ENCODE peak calls at places on chromosomes 7 and 10, in ten cellular contexts. E is heart left ventricle, U is HFFc6, N is nephron progenitor cell, T is fibroblast of pulmonary artery, Z is Peyer's patch, F is GM20000, W is hepatocyte, P is Calu3, J is prostate gland. G is an unnamed sample.

GRCh38 chr7:73738220-73738611 is 386 bp downstream of the ABHD11 start:
- DNase-seq in Z (peak), E (peak), T (peak), F (peak), W (peak), P (peak), N (peak), U (no peak), J (peak), G (no peak)

GRCh38 chr7:17481118-17481517 is 182.7 kb downstream of the AHR start:
- DNase-seq in E (no peak), T (no peak), F (no peak), P (no peak), N (no peak), W (no peak), Z (no peak), J (no peak), U (no peak), G (no peak)

GRCh38 chr10:12181065-12181775 is 14.5 kb downstream of the NUDT5 start:
- DNase-seq in W (no peak), F (peak), U (no peak), Z (peak), P (no peak), T (no peak), E (no peak), N (no peak), J (no peak), G (no peak)

GRCh38 chr7:107951896-107952295 is 51.1 kb downstream of the LAMB1 start:
- DNase-seq in U (no peak), W (no peak), T (no peak), E (no peak), P (peak), J (no peak), N (no peak), F (no peak), Z (no peak), G (no peak)

GRCh38 chr7:22700559-22701002 is 26.4 kb upstream of the IL6 start:
- DNase-seq in J (no peak), Z (no peak), W (no peak), N (no peak), U (peak), F (no peak), P (no peak), T (peak), E (no peak), G (no peak)

GRCh38 chr7:1947586-1948217 is 277.6 kb downstream of the ELFN1 start:
- DNase-seq in W (no peak), T (no peak), U (no peak), E (no peak), P (no peak), Z (no peak), J (no peak), N (no peak), F (no peak), G (no peak)

GRCh38 chr7:116438274-116438673 is 61.3 kb upstream of the CAV2 start:
- DNase-seq in W (peak), J (no peak), Z (no peak), T (no peak), N (no peak), E (no peak), P (no peak), F (no peak), U (peak), G (no peak)

GRCh38 chr10:72564596-72564995 is 61.3 kb downstream of the MICU1 start:
- DNase-seq in F (no peak), P (no peak), N (no peak), Z (no peak), J (no peak), W (no peak), U (peak), T (peak), E (no peak), G (no peak)

GRCh38 chr7:158263964-158264748 is 323.5 kb downstream of the PTPRN2 start:
- DNase-seq in U (no peak), P (no peak), Z (no peak), W (peak), N (no peak), T (no peak), E (no peak), F (no peak), J (no peak), G (no peak)

GRCh38 chr10:113034008-113034407 is 84.0 kb downstream of the TCF7L2 start:
- DNase-seq in N (no peak), E (no peak), Z (no peak), J (no peak), U (no peak), W (no peak), F (no peak), P (no peak), T (no peak), G (no peak)

GRCh38 chr10:102595293-102595692 is 49.0 kb upstream of the TRIM8 start:
- DNase-seq in T (no peak), F (no peak), J (no peak), E (no peak), W (no peak), P (no peak), N (no peak), Z (no peak), U (no peak), G (no peak)

GRCh38 chr10:109966961-109967738 is 40.6 kb upstream of the ADD3 start:
- DNase-seq in T (peak), P (peak), F (no peak), E (peak), J (no peak), W (peak), N (peak), U (peak), Z (no peak), G (no peak)

GRCh38 chr7:11346312-11346711 is 372.6 kb downstream of the PHF14 start:
- DNase-seq in P (no peak), W (peak), T (no peak), J (no peak), Z (no peak), N (no peak), U (no peak), E (no peak), F (no peak), G (no peak)

GRCh38 chr7:17633099-17633498 is 307.2 kb downstream of the SNX13 start:
- DNase-seq in E (no peak), W (peak), F (no peak), J (no peak), N (no peak), Z (no peak), T (peak), P (no peak), U (peak), G (no peak)

GRCh38 chr10:53403688-53404087 is 631.1 kb upstream of the MBL2 start:
- DNase-seq in W (peak), J (peak), N (no peak), T (peak), Z (no peak), P (peak), U (no peak), F (no peak), E (peak), G (no peak)

GRCh38 chr10:131997366-131998049 is 15.8 kb upstream of the BNIP3 start:
- DNase-seq in F (no peak), T (peak), U (peak), W (peak), J (peak), E (peak), P (peak), Z (no peak), N (peak), G (peak)

GRCh38 chr7:1954366-1955004 is 278.3 kb downstream of the MAD1L1 start:
- DNase-seq in E (peak), T (no peak), J (no peak), W (no peak), P (no peak), F (no peak), Z (no peak), U (no peak), N (no peak), G (no peak)

GRCh38 chr10:69087600-69088470 is at the start of gene SRGN:
- DNase-seq in F (peak), T (peak), N (no peak), J (peak), Z (peak), E (peak), W (no peak), U (peak), P (no peak), G (peak)

GRCh38 chr10:110077436-110078120 is 69.8 kb downstream of the ADD3 start:
- DNase-seq in T (peak), P (no peak), U (no peak), F (no peak), Z (no peak), N (no peak), E (no peak), W (no peak), J (no peak), G (no peak)

GRCh38 chr10:8638088-8638672 is 583.7 kb downstream of the GATA3 start:
- DNase-seq in E (no peak), J (no peak), P (no peak), Z (no peak), T (no peak), F (no peak), W (peak), N (no peak), U (no peak), G (no peak)

GRCh38 chr7:101625076-101625914 is 3.8 kb downstream of the MYL10 start:
- DNase-seq in N (peak), E (no peak), F (no peak), P (no peak), T (peak), U (no peak), J (no peak), W (no peak), Z (no peak), G (no peak)
- TF ChIP-seq CTCF in N (no peak), E (no peak), F (no peak), P (no peak), T (no peak), U (peak), J (no peak), W (peak), Z (no peak), G (no peak)

GRCh38 chr7:25009271-25009670 is 29.3 kb upstream of the OSBPL3 start:
- DNase-seq in F (no peak), T (peak), U (peak), Z (no peak), E (no peak), P (no peak), J (no peak), W (no peak), N (no peak), G (no peak)

GRCh38 chr7:25002826-25003225 is 22.8 kb upstream of the OSBPL3 start:
- DNase-seq in P (no peak), U (no peak), F (no peak), Z (no peak), J (no peak), T (no peak), N (no peak), E (no peak), W (no peak), G (no peak)

GRCh38 chr7:25006225-25006624 is 26.2 kb upstream of the OSBPL3 start:
- DNase-seq in Z (no peak), E (no peak), F (no peak), T (no peak), J (no peak), U (no peak), W (no peak), N (no peak), P (no peak), G (no peak)

GRCh38 chr7:25012254-25012653 is 32.3 kb upstream of the OSBPL3 start:
- DNase-seq in F (no peak), U (peak), E (no peak), J (no peak), Z (no peak), T (no peak), W (no peak), P (no peak), N (no peak), G (no peak)

DNA sequence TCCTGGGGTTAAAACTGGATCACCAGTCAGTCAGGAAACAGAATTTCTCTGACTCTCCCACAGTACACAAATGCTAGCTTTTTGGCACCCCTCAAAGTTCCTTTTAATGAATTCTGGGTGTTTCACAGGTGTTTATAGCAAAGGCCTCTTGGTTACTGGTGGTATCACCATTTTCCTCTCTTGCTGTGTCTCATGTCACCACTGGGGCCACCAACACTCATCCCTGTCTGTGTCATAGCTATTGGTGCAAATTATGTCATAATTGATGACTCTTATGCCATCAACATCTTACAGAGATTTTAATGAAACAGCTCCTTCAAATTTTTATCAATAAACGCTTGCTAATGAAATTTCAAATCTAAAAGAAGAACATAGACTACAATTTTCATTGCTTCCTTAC is 27.7 kb upstream of the OSBPL3 start:
- DNase-seq in T (no peak), E (no peak), J (no peak), P (no peak), U (no peak), Z (no peak), W (no peak), N (no peak), F (no peak), G (no peak)
- TF ChIP-seq CTCF in T (no peak), E (no peak), J (no peak), P (no peak), U (no peak), Z (no peak), W (no peak), N (no peak), F (no peak), G (no peak)

GRCh38 chr7:156777364-156778069 is 115.5 kb downstream of the LMBR1 start:
- DNase-seq in W (no peak), J (no peak), U (no peak), T (no peak), F (no peak), Z (no peak), P (no peak), N (no peak), E (no peak), G (no peak)

GRCh38 chr7:156778668-156779067 is 114.3 kb downstream of the LMBR1 start:
- DNase-seq in T (no peak), E (no peak), F (no peak), U (no peak), W (no peak), P (no peak), J (no peak), Z (no peak), N (no peak), G (no peak)

GRCh38 chr7:156780724-156781455 is 112.1 kb downstream of the LMBR1 start:
- DNase-seq in U (no peak), E (no peak), W (no peak), Z (peak), J (no peak), T (no peak), F (peak), P (no peak), N (no peak), G (no peak)

GRCh38 chr7:156776527-156776926 is 116.5 kb downstream of the LMBR1 start:
- DNase-seq in J (no peak), E (no peak), T (no peak), F (no peak), N (no peak), P (no peak), W (no peak), U (no peak), Z (no peak), G (no peak)

GRCh38 chr7:156778201-156778600 is 114.8 kb downstream of the LMBR1 start:
- DNase-seq in T (peak), Z (no peak), F (no peak), E (no peak), N (no peak), U (no peak), P (no peak), W (no peak), J (no peak), G (no peak)
- TF ChIP-seq CTCF in T (no peak), Z (no peak), F (no peak), E (no peak), N (no peak), U (peak), P (no peak), W (no peak), J (no peak), G (no peak)

GRCh38 chr7:131943616-131944015 is 387.2 kb upstream of the PODXL start:
- DNase-seq in T (no peak), N (no peak), F (no peak), E (no peak), J (no peak), W (no peak), P (no peak), Z (no peak), U (no peak), G (no peak)

GRCh38 chr7:131944556-131945069 is 388.2 kb upstream of the PODXL start:
- DNase-seq in F (no peak), J (no peak), P (no peak), W (no peak), E (no peak), T (no peak), N (no peak), Z (no peak), U (no peak), G (no peak)

GRCh38 chr7:131945313-131945831 is 388.9 kb upstream of the PODXL start:
- DNase-seq in J (peak), N (peak), T (peak), W (peak), P (peak), E (peak), F (peak), U (no peak), Z (no peak), G (no peak)

GRCh38 chr7:131947661-131948060 is 391.2 kb upstream of the PODXL start:
- DNase-seq in W (no peak), J (no peak), F (no peak), N (no peak), P (no peak), E (no peak), U (no peak), T (no peak), Z (no peak), G (no peak)

GRCh38 chr7:131945948-131946525 is 389.6 kb upstream of the PODXL start:
- DNase-seq in F (no peak), J (no peak), P (no peak), W (peak), Z (no peak), T (no peak), N (peak), U (no peak), E (no peak), G (no peak)
- TF ChIP-seq CTCF in F (no peak), J (no peak), P (no peak), W (no peak), Z (no peak), T (no peak), N (no peak), U (no peak), E (no peak), G (no peak)

GRCh38 chr7:13421779-13422178 is 567.7 kb downstream of the ETV1 start:
- DNase-seq in P (no peak), Z (no peak), F (no peak), U (no peak), E (no peak), N (no peak), T (no peak), J (no peak), W (no peak), G (no peak)
- TF ChIP-seq CTCF in P (no peak), Z (no peak), F (no peak), U (no peak), E (no peak), N (no peak), T (no peak), J (no peak), W (no peak), G (no peak)

GRCh38 chr7:142372727-142373126 is 114.9 kb upstream of the PRSS58 start:
- DNase-seq in J (no peak), W (no peak), T (no peak), N (no peak), F (no peak), P (no peak), Z (no peak), E (no peak), U (no peak), G (no peak)
- TF ChIP-seq CTCF in J (no peak), W (no peak), T (no peak), N (no peak), F (no peak), P (no peak), Z (no peak), E (no peak), U (no peak), G (no peak)

GRCh38 chr10:86336341-86336740 is 30.3 kb downstream of the GRID1 start:
- DNase-seq in T (no peak), W (no peak), E (no peak), J (no peak), Z (no peak), U (no peak), P (no peak), F (no peak), N (no peak), G (no peak)

GRCh38 chr10:86333813-86334514 is 32.6 kb downstream of the GRID1 start:
- DNase-seq in J (no peak), E (no peak), N (no peak), W (no peak), T (no peak), F (no peak), U (no peak), P (no peak), Z (no peak), G (no peak)

GRCh38 chr10:86335257-86335656 is 31.3 kb downstream of the GRID1 start:
- DNase-seq in F (no peak), J (no peak), U (no peak), E (no peak), W (no peak), T (no peak), Z (no peak), P (no peak), N (no peak), G (no peak)

GRCh38 chr10:86335831-86336230 is 30.8 kb downstream of the GRID1 start:
- DNase-seq in Z (no peak), U (no peak), P (no peak), J (no peak), T (no peak), W (no peak), F (no peak), E (no peak), N (no peak), G (no peak)

DNA sequence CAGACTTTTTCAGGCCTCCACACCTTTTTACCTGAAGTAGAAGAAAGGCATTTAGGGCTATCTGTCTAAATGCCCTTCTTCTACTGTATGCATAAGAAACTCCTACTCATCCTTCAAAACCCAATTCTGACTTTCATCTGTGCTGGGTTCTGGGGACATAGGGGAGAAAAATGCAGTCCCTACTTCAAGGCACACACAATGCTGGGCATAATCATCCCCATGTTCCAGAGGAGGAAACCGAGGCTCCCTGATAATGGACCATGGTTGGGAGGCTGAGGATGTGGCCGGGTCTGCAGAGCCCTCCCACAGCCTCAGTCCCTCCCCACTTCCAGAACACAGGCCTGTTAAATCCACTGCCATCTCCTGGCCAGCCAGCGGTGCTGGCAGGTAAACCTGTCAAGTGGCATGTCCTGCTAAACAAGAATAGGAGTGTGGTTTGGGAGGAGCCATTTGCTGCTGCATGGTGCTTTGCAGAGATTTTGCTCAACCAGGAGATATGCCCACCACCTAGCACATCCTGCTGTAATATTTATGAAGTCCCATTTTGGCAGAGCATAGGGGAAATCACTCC is 32.0 kb downstream of the GRID1 start:
- DNase-seq in Z (no peak), E (no peak), T (no peak), J (peak), U (no peak), W (peak), N (no peak), F (no peak), P (peak), G (no peak)
- TF ChIP-seq CTCF in Z (no peak), E (no peak), T (no peak), J (peak), U (no peak), W (peak), N (no peak), F (no peak), P (peak), G (no peak)

GRCh38 chr7:75955293-75955938 is 39.0 kb downstream of the TMEM120A start:
- DNase-seq in N (peak), F (no peak), Z (no peak), E (peak), W (no peak), U (no peak), P (no peak), T (no peak), J (no peak), G (no peak)

GRCh38 chr7:75957021-75957736 is 37.2 kb downstream of the TMEM120A start:
- DNase-seq in E (peak), F (no peak), P (peak), N (peak), U (no peak), J (no peak), Z (no peak), W (peak), T (no peak), G (no peak)

GRCh38 chr7:75951506-75951905 is 36.6 kb downstream of the POR start:
- DNase-seq in P (no peak), T (peak), U (peak), N (no peak), F (no peak), E (peak), Z (no peak), W (peak), J (no peak), G (no peak)

GRCh38 chr7:75953431-75953830 is 38.5 kb downstream of the POR start:
- DNase-seq in N (no peak), P (no peak), T (no peak), E (peak), J (no peak), U (no peak), Z (no peak), W (no peak), F (no peak), G (no peak)

GRCh38 chr7:75953918-75954317 is 39.0 kb downstream of the POR start:
- DNase-seq in P (no peak), J (no peak), E (peak), U (no peak), F (no peak), W (no peak), T (no peak), Z (no peak), N (no peak), G (no peak)
- TF ChIP-seq CTCF in P (no peak), J (no peak), E (no peak), U (no peak), F (no peak), W (no peak), T (no peak), Z (no peak), N (no peak), G (no peak)

GRCh38 chr10:117938104-117938503 is 108.6 kb downstream of the RAB11FIP2 start:
- DNase-seq in T (no peak), U (no peak), W (no peak), F (no peak), P (no peak), J (no peak), Z (no peak), N (no peak), E (no peak), G (no peak)
- TF ChIP-seq CTCF in T (no peak), U (no peak), W (no peak), F (no peak), P (no peak), J (no peak), Z (no peak), N (no peak), E (no peak), G (no peak)

G was measured in esophagus muscularis mucosa.